ENCODE peak calls at places on chromosome 19, in ten cellular contexts. H, N, A, P, W, I, S, R, L and V are unnamed samples.

GRCh38 chr19:13615890-13616289 is 109.6 kb upstream of the CACNA1A start:
- DNase-seq in R (no peak), L (no peak), P (no peak), N (no peak), I (no peak), W (no peak), H (no peak), A (no peak), S (no peak), V (no peak)

GRCh38 chr19:10855879-10856522 is 7.8 kb downstream of the C19orf38 start:
- DNase-seq in W (no peak), P (peak; percentile 62), S (peak; percentile 25), A (peak; percentile 49), I (peak; percentile 58), H (no peak), L (peak; percentile 48), R (no peak), N (no peak), V (no peak)

GRCh38 chr19:51365211-51366049 is 758 bp downstream of the ETFB start:
- DNase-seq in R (no peak), I (peak; percentile 58), P (peak; percentile 60), L (no peak), S (peak; percentile 64), N (no peak), H (peak; percentile 53), A (peak; percentile 49), W (peak; percentile 57), V (peak; percentile 55)

GRCh38 chr19:45876411-45877197 is 9.3 kb downstream of the IRF2BP1 start:
- DNase-seq in R (no peak), P (no peak), A (peak; percentile 58), I (no peak), W (peak; percentile 54), S (peak; percentile 75), H (peak; percentile 58), N (no peak), L (peak; percentile 35), V (no peak)

GRCh38 chr19:52492201-52492960 is 35.1 kb upstream of the ZNF808 start:
- DNase-seq in N (peak; percentile 45), P (no peak), R (no peak), W (no peak), A (peak; percentile 2), I (no peak), L (peak; percentile 1), H (no peak), S (no peak), V (no peak)

GRCh38 chr19:32324631-32325215 is 20.7 kb upstream of the ZNF507 start:
- DNase-seq in S (peak; percentile 33), H (no peak), R (no peak), A (no peak), P (no peak), W (no peak), I (no peak), L (no peak), N (no peak), V (peak; percentile 40)

GRCh38 chr19:47865166-47865565 is 6.1 kb downstream of the TPRX2 start:
- DNase-seq in A (no peak), I (no peak), R (no peak), S (no peak), L (no peak), H (peak; percentile 31), N (no peak), P (no peak), W (no peak), V (no peak)

GRCh38 chr19:38266981-38267597 is 2.7 kb downstream of the SPINT2 start:
- DNase-seq in R (peak; percentile 29), S (peak; percentile 55), N (no peak), I (no peak), A (peak; percentile 66), W (no peak), P (peak; percentile 69), H (no peak), L (no peak), V (peak; percentile 37)

GRCh38 chr19:57280913-57281425 is 684 bp downstream of the ZNF460 start:
- DNase-seq in P (peak; percentile 27), A (peak; percentile 23), L (peak; percentile 14), H (no peak), I (peak; percentile 53), S (no peak), W (no peak), N (no peak), R (no peak), V (peak; percentile 15)

GRCh38 chr19:57276430-57276829 is 3.9 kb upstream of the ZNF460 start:
- DNase-seq in W (no peak), A (no peak), I (no peak), L (no peak), S (no peak), R (no peak), N (no peak), P (no peak), H (no peak), V (no peak)

GRCh38 chr19:57280165-57280912 is at the start of gene ZNF460:
- DNase-seq in S (peak; percentile 99), A (peak; percentile 97), H (peak; percentile 98), L (peak; percentile 96), R (peak; percentile 94), N (peak; percentile 97), I (peak; percentile 97), W (peak; percentile 99), P (peak; percentile 98), V (peak; percentile 97)

GRCh38 chr19:57279418-57280164 is 694 bp upstream of the ZNF460 start:
- DNase-seq in A (peak; percentile 89), N (peak; percentile 91), H (peak; percentile 94), L (peak; percentile 90), W (peak; percentile 94), I (peak; percentile 95), S (peak; percentile 98), R (peak; percentile 93), P (peak; percentile 93), V (peak; percentile 97)

DNA sequence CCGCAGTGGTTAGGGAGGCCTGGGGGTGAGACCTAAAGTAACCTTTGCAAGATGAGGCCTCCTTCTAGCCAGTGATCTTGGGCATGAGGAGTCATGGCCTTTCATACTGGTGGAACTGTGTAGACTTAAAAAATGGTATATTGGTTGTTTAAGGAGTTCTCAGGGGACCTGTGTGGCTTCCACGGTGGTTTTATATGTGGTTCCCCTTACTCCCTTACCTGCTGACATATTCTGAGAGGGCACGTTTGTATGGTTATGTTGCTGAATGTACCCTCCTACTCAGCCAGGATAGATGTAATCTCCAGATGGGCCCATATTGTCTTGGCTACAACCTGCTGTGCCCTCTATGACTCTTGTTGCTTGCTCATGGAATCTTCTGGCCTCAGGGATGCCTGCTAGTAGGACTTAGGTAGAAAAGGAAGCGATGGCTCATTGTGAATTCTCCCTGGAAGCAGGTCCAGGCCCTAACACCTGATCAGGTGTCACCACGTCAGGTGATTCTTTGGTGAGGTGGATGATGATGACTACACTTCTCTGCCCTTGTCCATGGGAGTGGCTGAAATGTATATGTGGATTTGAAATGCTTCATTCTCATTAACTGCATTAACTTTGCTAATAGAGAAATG is 1.8 kb downstream of the ZNF460 start:
- DNase-seq in A (no peak), R (no peak), L (no peak), N (no peak), S (no peak), H (no peak), P (peak; percentile 62), W (no peak), I (no peak), V (no peak)
- H3K4me3 ChIP-seq in A (no peak overlapping the region), R (peak overlapping the region; percentile 8), L (peak overlapping the region; percentile 75), N (peak overlapping the region; percentile 94), S (peak overlapping the region; percentile 98), H (no peak overlapping the region), P (peak overlapping the region; percentile 100), W (peak overlapping the region; percentile 86), I (peak overlapping the region; percentile 88), V (peak overlapping the region; percentile 46)

GRCh38 chr19:4362871-4363545 is 19.6 kb downstream of the MPND start:
- DNase-seq in A (no peak), R (no peak), I (peak; percentile 31), S (no peak), W (no peak), H (no peak), L (no peak), N (no peak), P (peak; percentile 34), V (no peak)
- TF ChIP-seq CTCF in A (no peak), R (peak; percentile 31), I (peak; percentile 53), S (no peak), W (no peak), H (no peak), L (peak; percentile 21), N (no peak), P (peak; percentile 43), V (peak; percentile 32)

DNA sequence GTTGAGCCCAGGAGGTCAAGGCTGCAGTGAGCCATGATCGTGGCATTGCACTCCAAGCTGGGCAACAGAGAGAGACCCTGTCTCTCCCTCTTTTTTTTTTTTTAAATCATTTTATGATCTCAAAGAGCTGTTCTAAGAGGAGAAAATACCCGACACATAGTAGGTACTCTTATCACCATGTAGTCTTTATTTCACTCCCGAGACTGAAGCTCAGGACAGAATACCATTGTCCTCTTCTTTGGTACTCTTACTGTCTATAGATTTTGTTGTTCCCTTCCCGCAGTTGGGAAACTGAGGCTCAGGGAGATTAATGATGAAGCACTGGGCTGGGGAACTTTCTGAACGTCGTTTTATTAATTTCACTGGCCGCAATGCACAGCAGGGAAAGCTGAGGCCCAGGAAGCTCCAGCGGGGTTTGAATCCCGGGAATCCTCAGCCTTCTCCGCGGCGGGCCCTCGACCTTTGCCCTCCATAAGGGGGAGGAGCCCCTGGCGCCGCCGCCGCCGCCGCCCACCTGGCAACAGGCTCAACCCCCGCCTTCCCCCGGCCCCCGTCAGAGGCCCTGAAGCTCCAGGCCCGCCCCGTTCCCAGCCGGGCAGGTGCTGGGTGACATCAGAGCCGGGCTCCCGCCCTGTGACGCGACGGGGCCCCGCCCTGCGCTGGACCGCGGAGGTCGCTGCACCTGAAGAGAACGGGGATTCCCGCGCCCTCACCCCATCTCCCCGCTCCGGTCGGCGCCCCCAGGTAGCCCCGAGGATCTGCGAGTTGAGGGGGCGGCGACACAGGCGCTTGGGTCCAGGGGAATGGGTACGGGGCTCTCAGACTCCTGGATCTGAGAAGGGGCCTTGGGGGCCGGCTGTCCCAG is 1.6 kb downstream of the MYH14 start:
- DNase-seq in R (no peak), N (peak; percentile 91), P (peak; percentile 85), S (no peak), H (peak; percentile 76), W (peak; percentile 82), L (peak; percentile 33), A (peak; percentile 92), I (no peak), V (no peak)
- H3K4me3 ChIP-seq in R (no peak overlapping the region), N (peak overlapping the region; percentile 49), P (peak overlapping the region; percentile 77), S (peak overlapping the region; percentile 10), H (peak overlapping the region; percentile 14), W (peak overlapping the region; percentile 84), L (no peak overlapping the region), A (peak overlapping the region; percentile 19), I (no peak overlapping the region), V (no peak overlapping the region)

GRCh38 chr19:30897553-30897952 is 451.7 kb downstream of the TSHZ3 start:
- DNase-seq in W (no peak), S (no peak), L (no peak), A (no peak), P (no peak), N (no peak), H (no peak), R (no peak), I (no peak), V (no peak)

GRCh38 chr19:30896551-30896950 is 452.7 kb downstream of the TSHZ3 start:
- DNase-seq in N (no peak), L (no peak), S (no peak), I (no peak), A (no peak), W (no peak), P (no peak), R (no peak), H (peak; percentile 58), V (no peak)

GRCh38 chr19:30898353-30899103 is 450.7 kb downstream of the TSHZ3 start:
- DNase-seq in A (no peak), R (no peak), N (no peak), P (no peak), W (no peak), I (peak; percentile 0), S (no peak), L (no peak), H (no peak), V (no peak)

GRCh38 chr19:30897034-30897433 is 452.2 kb downstream of the TSHZ3 start:
- DNase-seq in P (no peak), L (no peak), N (no peak), A (no peak), I (no peak), S (no peak), W (no peak), R (no peak), H (no peak), V (no peak)

DNA sequence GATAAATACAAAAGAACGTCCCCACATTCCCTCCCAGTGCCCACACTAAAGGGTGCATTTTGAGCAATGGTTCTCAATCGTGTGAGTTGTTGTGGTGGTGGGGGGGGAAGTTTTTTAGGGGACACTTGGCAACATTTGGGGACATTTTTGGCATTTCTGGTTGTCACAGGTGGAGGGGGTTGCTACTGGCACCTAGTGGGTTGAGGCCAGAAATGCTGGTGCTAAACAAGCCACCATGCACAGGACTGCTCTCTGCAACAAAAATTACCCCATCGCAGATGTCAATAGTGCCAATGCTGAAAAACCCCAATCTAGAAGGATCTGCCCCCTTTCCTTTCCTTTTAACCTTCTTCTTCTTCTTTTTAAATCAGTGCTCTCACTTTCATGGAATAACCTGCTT is 453.3 kb downstream of the TSHZ3 start:
- DNase-seq in A (no peak), R (no peak), H (no peak), N (no peak), S (no peak), W (no peak), P (no peak), I (no peak), L (no peak), V (no peak)
- TF ChIP-seq CTCF in A (no peak), R (no peak), H (no peak), N (no peak), S (no peak), W (no peak), P (no peak), I (peak; percentile 12), L (no peak), V (no peak)